ENCODE peak calls at places on chromosomes 11 and 22, in four cellular contexts. B, A, K and H are unnamed samples.

GRCh38 chr11:28628412-28628811 is 520.2 kb downstream of the METTL15 start:
- DNase-seq in B (no peak), A (no peak), K (no peak), H (no peak)

GRCh38 chr11:91998466-91998865 is 226.2 kb upstream of the FAT3 start:
- DNase-seq in B (no peak), A (no peak), K (no peak), H (no peak)

GRCh38 chr11:95035316-95035715 is 10.3 kb downstream of the KDM4E start:
- DNase-seq in B (no peak), A (no peak), K (no peak), H (peak)

GRCh38 chr11:65854161-65854592 is 3.8 kb downstream of the CFL1 start:
- DNase-seq in B (no peak), A (no peak), K (no peak), H (no peak)

GRCh38 chr11:2102132-2102882 is 36.9 kb downstream of the IGF2 start:
- DNase-seq in B (no peak), A (no peak), K (no peak), H (no peak)

GRCh38 chr22:19788661-19789225 is 28.2 kb downstream of the TBX1 start:
- DNase-seq in B (no peak), A (no peak), K (no peak), H (no peak)

GRCh38 chr11:61551630-61552029 is 29.2 kb downstream of the SYT7 start:
- DNase-seq in B (no peak), A (no peak), K (peak), H (no peak)

GRCh38 chr22:39396797-39397195 is 2.8 kb upstream of the TAB1 start:
- DNase-seq in B (no peak), A (no peak), K (no peak), H (no peak)

GRCh38 chr11:67423891-67424613 is 4.2 kb upstream of the RPS6KB2 start:
- DNase-seq in B (no peak), A (no peak), K (no peak), H (no peak)

GRCh38 chr11:7413961-7414728 is 71.2 kb upstream of the OLFML1 start:
- DNase-seq in B (no peak), A (no peak), K (no peak), H (no peak)

GRCh38 chr22:40030026-40030756 is 35.4 kb downstream of the FAM83F start:
- DNase-seq in B (no peak), A (no peak), K (no peak), H (no peak)

GRCh38 chr11:118211006-118211405 is 13.8 kb downstream of the JAML start:
- DNase-seq in B (no peak), A (no peak), K (no peak), H (no peak)

GRCh38 chr11:45414082-45414481 is 127.9 kb upstream of the SYT13 start:
- DNase-seq in B (no peak), A (no peak), K (no peak), H (no peak)

GRCh38 chr22:29635734-29636357 is 32.4 kb downstream of the NF2 start:
- DNase-seq in B (peak), A (no peak), K (peak), H (no peak)